ENCODE peak calls at places on chromosomes 5 and 9, in seven cellular contexts. One of them, this sample, is unnamed.

GRCh38 chr5:132209901-132210545 is 17.6 kb downstream of the P4HA2 start:
- DNase-seq in fibroblast of lung: no peak
- DNase-seq in left ventricle myocardium inferior: no peak
- DNase-seq in astrocyte: no peak
- DNase-seq in foreskin keratinocyte: no peak
- DNase-seq in brain microvascular endothelial cell: no peak
- DNase-seq in RWPE1: no peak
- DNase-seq in this sample: no peak

GRCh38 chr9:76586555-76587314 is 127.8 kb downstream of the GCNT1 start:
- DNase-seq in fibroblast of lung: no peak
- DNase-seq in left ventricle myocardium inferior: no peak
- DNase-seq in astrocyte: no peak
- DNase-seq in foreskin keratinocyte: no peak
- DNase-seq in brain microvascular endothelial cell: no peak
- DNase-seq in RWPE1: no peak
- DNase-seq in this sample: no peak

GRCh38 chr5:6877986-6878828 is 165.0 kb downstream of the TENT4A start:
- DNase-seq in fibroblast of lung: no peak
- DNase-seq in left ventricle myocardium inferior: no peak
- DNase-seq in astrocyte: no peak
- DNase-seq in foreskin keratinocyte: no peak
- DNase-seq in brain microvascular endothelial cell: no peak
- DNase-seq in RWPE1: no peak
- DNase-seq in this sample: no peak

GRCh38 chr9:131773911-131774379 is 34.1 kb upstream of the RAPGEF1 start:
- DNase-seq in fibroblast of lung: peak; percentile 72
- DNase-seq in left ventricle myocardium inferior: no peak
- DNase-seq in astrocyte: peak; percentile 46
- DNase-seq in foreskin keratinocyte: no peak
- DNase-seq in brain microvascular endothelial cell: peak; percentile 46
- DNase-seq in RWPE1: peak; percentile 82
- DNase-seq in this sample: peak; percentile 73

GRCh38 chr5:96785271-96785670 is 22.5 kb downstream of the ERAP1 start:
- DNase-seq in fibroblast of lung: no peak
- DNase-seq in left ventricle myocardium inferior: no peak
- DNase-seq in astrocyte: no peak
- DNase-seq in foreskin keratinocyte: no peak
- DNase-seq in brain microvascular endothelial cell: no peak
- DNase-seq in RWPE1: no peak
- DNase-seq in this sample: no peak

GRCh38 chr5:57097526-57097925 is 76.3 kb upstream of the GPBP1 start:
- DNase-seq in fibroblast of lung: no peak
- DNase-seq in left ventricle myocardium inferior: no peak
- DNase-seq in astrocyte: no peak
- DNase-seq in foreskin keratinocyte: no peak
- DNase-seq in brain microvascular endothelial cell: no peak
- DNase-seq in RWPE1: no peak
- DNase-seq in this sample: no peak

GRCh38 chr5:72035831-72036230 is 71.4 kb upstream of the MAP1B start:
- DNase-seq in fibroblast of lung: no peak
- DNase-seq in left ventricle myocardium inferior: no peak
- DNase-seq in astrocyte: no peak
- DNase-seq in foreskin keratinocyte: no peak
- DNase-seq in brain microvascular endothelial cell: no peak
- DNase-seq in RWPE1: no peak
- DNase-seq in this sample: no peak

GRCh38 chr5:128053291-128053954 is 30.1 kb upstream of the SLC12A2 start:
- DNase-seq in fibroblast of lung: peak; percentile 41
- DNase-seq in left ventricle myocardium inferior: no peak
- DNase-seq in astrocyte: no peak
- DNase-seq in foreskin keratinocyte: no peak
- DNase-seq in brain microvascular endothelial cell: no peak
- DNase-seq in RWPE1: no peak
- DNase-seq in this sample: peak; percentile 37

GRCh38 chr9:31467086-31467485 is 917.4 kb upstream of the ACO1 start:
- DNase-seq in fibroblast of lung: no peak
- DNase-seq in left ventricle myocardium inferior: no peak
- DNase-seq in astrocyte: no peak
- DNase-seq in foreskin keratinocyte: no peak
- DNase-seq in brain microvascular endothelial cell: no peak
- DNase-seq in RWPE1: no peak
- DNase-seq in this sample: no peak

GRCh38 chr9:74960548-74960947 is 7.8 kb upstream of the C9orf40 start:
- DNase-seq in fibroblast of lung: peak; percentile 59
- DNase-seq in left ventricle myocardium inferior: no peak
- DNase-seq in astrocyte: peak; percentile 39
- DNase-seq in foreskin keratinocyte: peak; percentile 61
- DNase-seq in brain microvascular endothelial cell: peak; percentile 78
- DNase-seq in RWPE1: peak; percentile 55
- DNase-seq in this sample: peak; percentile 86

GRCh38 chr5:170332058-170332457 is 34.5 kb upstream of the LCP2 start:
- DNase-seq in fibroblast of lung: no peak
- DNase-seq in left ventricle myocardium inferior: no peak
- DNase-seq in astrocyte: no peak
- DNase-seq in foreskin keratinocyte: no peak
- DNase-seq in brain microvascular endothelial cell: no peak
- DNase-seq in RWPE1: no peak
- DNase-seq in this sample: no peak

GRCh38 chr5:150155258-150156032 is at the start of gene PDGFRB:
- DNase-seq in fibroblast of lung: peak; percentile 94
- DNase-seq in left ventricle myocardium inferior: peak; percentile 91
- DNase-seq in astrocyte: peak; percentile 78
- DNase-seq in foreskin keratinocyte: no peak
- DNase-seq in brain microvascular endothelial cell: peak; percentile 85
- DNase-seq in RWPE1: peak; percentile 54
- DNase-seq in this sample: no peak

GRCh38 chr9:133484671-133485437 is 6.0 kb upstream of the SLC2A6 start:
- DNase-seq in fibroblast of lung: no peak
- DNase-seq in left ventricle myocardium inferior: no peak
- DNase-seq in astrocyte: no peak
- DNase-seq in foreskin keratinocyte: no peak
- DNase-seq in brain microvascular endothelial cell: no peak
- DNase-seq in RWPE1: no peak
- DNase-seq in this sample: no peak

GRCh38 chr9:135990468-135991429 is 29.6 kb upstream of the UBAC1 start:
- DNase-seq in fibroblast of lung: peak; percentile 81
- DNase-seq in left ventricle myocardium inferior: no peak
- DNase-seq in astrocyte: peak; percentile 48
- DNase-seq in foreskin keratinocyte: no peak
- DNase-seq in brain microvascular endothelial cell: no peak
- DNase-seq in RWPE1: peak; percentile 62
- DNase-seq in this sample: peak; percentile 50

GRCh38 chr9:136806631-136807201 is 1.0 kb upstream of the RABL6 start:
- DNase-seq in fibroblast of lung: no peak
- DNase-seq in left ventricle myocardium inferior: no peak
- DNase-seq in astrocyte: no peak
- DNase-seq in foreskin keratinocyte: no peak
- DNase-seq in brain microvascular endothelial cell: no peak
- DNase-seq in RWPE1: no peak
- DNase-seq in this sample: no peak

GRCh38 chr9:115300116-115300515 is 182.2 kb upstream of the TNC start:
- DNase-seq in fibroblast of lung: no peak
- DNase-seq in left ventricle myocardium inferior: no peak
- DNase-seq in astrocyte: no peak
- DNase-seq in foreskin keratinocyte: no peak
- DNase-seq in brain microvascular endothelial cell: no peak
- DNase-seq in RWPE1: no peak
- DNase-seq in this sample: no peak

GRCh38 chr5:115611873-115612272 is 9.6 kb upstream of the TICAM2 start:
- DNase-seq in fibroblast of lung: no peak
- DNase-seq in left ventricle myocardium inferior: no peak
- DNase-seq in astrocyte: no peak
- DNase-seq in foreskin keratinocyte: no peak
- DNase-seq in brain microvascular endothelial cell: no peak
- DNase-seq in RWPE1: no peak
- DNase-seq in this sample: no peak

GRCh38 chr5:127290019-127290945 is at the start of gene MEGF10:
- DNase-seq in fibroblast of lung: peak; percentile 48
- DNase-seq in left ventricle myocardium inferior: no peak
- DNase-seq in astrocyte: peak; percentile 23
- DNase-seq in foreskin keratinocyte: no peak
- DNase-seq in brain microvascular endothelial cell: peak; percentile 45
- DNase-seq in RWPE1: peak; percentile 84
- DNase-seq in this sample: peak; percentile 44

GRCh38 chr9:134642385-134643181 is 980 bp downstream of the COL5A1 start:
- DNase-seq in fibroblast of lung: peak; percentile 94
- DNase-seq in left ventricle myocardium inferior: peak; percentile 68
- DNase-seq in astrocyte: peak; percentile 75
- DNase-seq in foreskin keratinocyte: peak; percentile 44
- DNase-seq in brain microvascular endothelial cell: peak; percentile 60
- DNase-seq in RWPE1: peak; percentile 83
- DNase-seq in this sample: no peak
- TF ChIP-seq CTCF in fibroblast of lung: peak; percentile 48
- TF ChIP-seq CTCF in left ventricle myocardium inferior: no peak
- TF ChIP-seq CTCF in astrocyte: no peak
- TF ChIP-seq CTCF in foreskin keratinocyte: peak; percentile 37
- TF ChIP-seq CTCF in brain microvascular endothelial cell: peak; percentile 68
- TF ChIP-seq CTCF in RWPE1: no peak
- TF ChIP-seq CTCF in this sample: no peak

GRCh38 chr5:133996683-133997252 is 8.0 kb downstream of the VDAC1 start:
- DNase-seq in fibroblast of lung: no peak
- DNase-seq in left ventricle myocardium inferior: no peak
- DNase-seq in astrocyte: no peak
- DNase-seq in foreskin keratinocyte: no peak
- DNase-seq in brain microvascular endothelial cell: no peak
- DNase-seq in RWPE1: no peak
- DNase-seq in this sample: peak; percentile 33
- TF ChIP-seq CTCF in fibroblast of lung: peak; percentile 38
- TF ChIP-seq CTCF in left ventricle myocardium inferior: peak; percentile 37
- TF ChIP-seq CTCF in astrocyte: peak; percentile 49
- TF ChIP-seq CTCF in foreskin keratinocyte: peak; percentile 58
- TF ChIP-seq CTCF in brain microvascular endothelial cell: peak; percentile 79
- TF ChIP-seq CTCF in RWPE1: no peak
- TF ChIP-seq CTCF in this sample: peak; percentile 55

GRCh38 chr9:69149321-69149807 is 24.7 kb upstream of the TJP2 start:
- DNase-seq in fibroblast of lung: peak; percentile 79
- DNase-seq in left ventricle myocardium inferior: no peak
- DNase-seq in astrocyte: peak; percentile 78
- DNase-seq in foreskin keratinocyte: no peak
- DNase-seq in brain microvascular endothelial cell: peak; percentile 79
- DNase-seq in RWPE1: no peak
- DNase-seq in this sample: no peak
- TF ChIP-seq CTCF in fibroblast of lung: peak; percentile 64
- TF ChIP-seq CTCF in left ventricle myocardium inferior: peak; percentile 51
- TF ChIP-seq CTCF in astrocyte: peak; percentile 25
- TF ChIP-seq CTCF in foreskin keratinocyte: peak; percentile 20
- TF ChIP-seq CTCF in brain microvascular endothelial cell: peak; percentile 75
- TF ChIP-seq CTCF in RWPE1: no peak
- TF ChIP-seq CTCF in this sample: no peak

DNA sequence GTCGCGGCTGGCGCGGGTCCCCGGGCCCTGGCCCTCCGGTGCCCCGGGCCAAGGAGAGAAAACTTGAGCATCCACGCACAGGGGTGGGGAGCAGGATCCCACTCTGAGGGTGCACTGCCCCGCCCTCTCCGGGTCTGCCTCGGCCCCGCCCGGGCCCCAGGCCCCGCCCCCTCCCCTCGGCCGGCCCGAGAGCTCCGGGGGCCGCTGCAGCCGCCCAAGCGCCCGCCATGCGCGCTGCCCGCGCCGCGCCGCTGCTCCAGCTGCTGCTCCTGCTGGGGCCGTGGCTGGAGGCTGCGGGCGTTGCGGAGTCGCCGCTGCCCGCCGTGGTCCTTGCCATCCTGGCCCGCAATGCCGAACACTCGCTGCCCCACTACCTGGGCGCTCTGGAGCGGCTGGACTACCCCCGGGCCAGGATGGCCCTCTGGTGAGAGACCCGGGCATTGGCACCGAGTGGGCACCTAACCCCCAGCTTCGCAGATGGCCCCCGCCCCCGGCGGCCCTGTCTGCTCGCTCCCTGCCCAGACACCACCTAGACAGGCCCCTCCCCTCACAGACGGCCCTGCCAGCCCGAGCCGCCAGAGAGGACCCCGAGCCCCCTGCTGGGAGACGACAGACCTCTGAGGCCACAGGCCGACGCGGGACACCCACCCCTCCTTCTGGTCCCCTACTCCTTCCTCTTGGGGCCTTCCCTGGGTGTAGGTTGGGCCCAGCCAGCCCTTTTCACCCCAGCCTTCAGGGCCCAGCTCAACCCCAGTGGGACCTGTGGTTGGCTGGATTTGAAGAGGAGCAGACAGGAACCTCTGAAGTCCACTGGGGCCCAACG is at the start of gene CERCAM:
- DNase-seq in fibroblast of lung: no peak
- DNase-seq in left ventricle myocardium inferior: peak; percentile 67
- DNase-seq in astrocyte: no peak
- DNase-seq in foreskin keratinocyte: no peak
- DNase-seq in brain microvascular endothelial cell: peak; percentile 19
- DNase-seq in RWPE1: peak; percentile 79
- DNase-seq in this sample: no peak
- TF ChIP-seq CTCF in fibroblast of lung: no peak
- TF ChIP-seq CTCF in left ventricle myocardium inferior: no peak
- TF ChIP-seq CTCF in astrocyte: no peak
- TF ChIP-seq CTCF in foreskin keratinocyte: no peak
- TF ChIP-seq CTCF in brain microvascular endothelial cell: peak; percentile 20
- TF ChIP-seq CTCF in RWPE1: no peak
- TF ChIP-seq CTCF in this sample: no peak

DNA sequence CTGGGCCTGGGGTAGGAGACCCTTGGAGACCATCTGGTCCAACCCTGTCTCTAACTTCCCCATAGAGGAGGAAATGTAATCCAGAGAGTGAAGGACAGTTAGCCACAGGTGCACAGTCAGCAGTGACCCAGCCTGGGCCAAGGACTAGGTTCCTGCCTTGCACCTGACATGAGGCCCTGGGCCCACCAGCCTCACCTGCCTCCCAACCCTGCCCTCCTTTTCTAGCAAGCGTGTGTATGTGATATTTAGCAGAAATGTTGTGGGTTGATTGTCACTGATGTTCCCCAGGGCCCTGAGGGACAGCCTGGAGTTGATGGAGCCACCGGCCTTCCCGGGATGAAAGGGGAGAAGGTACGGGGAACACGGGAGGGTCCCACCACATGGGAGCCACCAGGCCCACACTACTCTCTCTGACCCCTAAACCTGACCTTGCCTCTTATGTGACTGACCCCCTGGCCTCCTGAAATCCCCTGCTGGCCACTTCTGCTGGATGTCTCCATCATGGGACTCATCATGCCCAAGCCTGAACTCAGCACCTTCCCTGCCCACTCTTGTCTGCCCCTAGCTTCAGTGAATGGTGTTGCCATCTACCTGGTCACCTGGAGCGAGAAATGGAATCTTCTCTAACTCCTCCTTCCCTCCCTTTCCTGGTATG is 79.2 kb upstream of the TGFBR1 start:
- DNase-seq in fibroblast of lung: no peak
- DNase-seq in left ventricle myocardium inferior: no peak
- DNase-seq in astrocyte: no peak
- DNase-seq in foreskin keratinocyte: no peak
- DNase-seq in brain microvascular endothelial cell: no peak
- DNase-seq in RWPE1: no peak
- DNase-seq in this sample: no peak
- TF ChIP-seq CTCF in fibroblast of lung: no peak
- TF ChIP-seq CTCF in left ventricle myocardium inferior: no peak
- TF ChIP-seq CTCF in astrocyte: no peak
- TF ChIP-seq CTCF in foreskin keratinocyte: no peak
- TF ChIP-seq CTCF in brain microvascular endothelial cell: peak; percentile 6
- TF ChIP-seq CTCF in RWPE1: no peak
- TF ChIP-seq CTCF in this sample: no peak

GRCh38 chr9:92716557-92716956 is 46.6 kb upstream of the IPPK start:
- DNase-seq in fibroblast of lung: peak; percentile 29
- DNase-seq in left ventricle myocardium inferior: peak; percentile 66
- DNase-seq in astrocyte: no peak
- DNase-seq in foreskin keratinocyte: no peak
- DNase-seq in brain microvascular endothelial cell: peak; percentile 20
- DNase-seq in RWPE1: peak; percentile 87
- DNase-seq in this sample: peak; percentile 64
- TF ChIP-seq CTCF in fibroblast of lung: peak; percentile 93
- TF ChIP-seq CTCF in left ventricle myocardium inferior: peak; percentile 95
- TF ChIP-seq CTCF in astrocyte: peak; percentile 71
- TF ChIP-seq CTCF in foreskin keratinocyte: peak; percentile 92
- TF ChIP-seq CTCF in brain microvascular endothelial cell: peak; percentile 93
- TF ChIP-seq CTCF in RWPE1: peak; percentile 98
- TF ChIP-seq CTCF in this sample: peak; percentile 87

This sample was measured in MCF 10A.